ENCODE peak calls at places on chromosomes 7 and 10, in four cellular contexts. Z is HFFc6, B is osteoblast, R is right atrium auricular region. I is an unnamed sample.

GRCh38 chr10:124248646-124249045 is 155.2 kb upstream of the CHST15 start:
- DNase-seq in R (no peak), B (no peak), Z (no peak), I (no peak)

GRCh38 chr7:92802398-92802797 is 34.0 kb downstream of the CDK6 start:
- DNase-seq in Z (no peak), B (no peak), R (no peak), I (no peak)

GRCh38 chr10:21849624-21850023 is 153.9 kb downstream of the DNAJC1 start:
- DNase-seq in R (no peak), B (no peak), Z (no peak), I (no peak)

GRCh38 chr10:90317172-90317571 is 540.7 kb downstream of the HTR7 start:
- DNase-seq in Z (no peak), B (no peak), R (no peak), I (no peak)

GRCh38 chr7:134121632-134122139 is 5.5 kb upstream of the LRGUK start:
- DNase-seq in Z (no peak), B (no peak), R (no peak), I (no peak)

GRCh38 chr10:15704581-15704968 is 15.1 kb downstream of the ITGA8 start:
- DNase-seq in R (no peak), B (no peak), Z (no peak), I (no peak)

GRCh38 chr10:70775679-70776454 is 9.3 kb downstream of the TBATA start:
- DNase-seq in R (peak; percentile 30), B (peak; percentile 86), Z (no peak), I (no peak)

GRCh38 chr10:74111799-74112198 is 38.8 kb downstream of the AP3M1 start:
- DNase-seq in R (no peak), Z (no peak), B (no peak), I (no peak)

GRCh38 chr7:137538361-137538762 is 194.8 kb upstream of the PTN start:
- DNase-seq in Z (peak; percentile 71), R (no peak), B (peak; percentile 49), I (no peak)

DNA sequence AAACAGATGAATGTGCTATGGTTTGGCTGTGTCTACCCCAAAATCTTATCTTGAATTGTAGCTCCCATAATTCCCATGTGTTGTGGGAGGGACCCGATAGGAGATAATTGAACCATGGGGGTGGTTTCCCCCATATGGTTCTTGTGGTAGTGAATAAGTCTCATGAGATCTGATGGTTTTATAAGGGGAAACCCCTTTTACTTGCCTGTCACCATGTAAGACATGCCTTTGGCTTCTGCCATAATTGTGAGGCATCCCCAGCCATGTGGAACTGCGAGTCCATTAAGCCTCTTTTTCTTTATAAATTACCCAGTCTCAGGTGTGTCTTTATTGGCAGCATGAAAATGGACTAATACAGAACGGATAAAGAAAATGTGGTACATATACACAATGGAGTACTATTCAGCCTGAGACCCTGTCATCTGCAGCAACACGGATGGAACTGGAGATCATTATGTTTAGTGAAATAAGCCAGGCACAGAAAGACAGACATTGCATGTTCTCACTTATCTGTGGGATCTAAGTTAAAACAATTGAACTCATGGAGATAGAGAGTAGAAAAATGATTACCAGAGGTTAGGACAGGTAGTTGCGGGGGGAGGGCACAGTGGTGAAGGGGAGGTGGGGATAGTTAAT is 587.6 kb upstream of the NRP1 start:
- DNase-seq in R (no peak), Z (no peak), B (no peak), I (no peak)
- TF ChIP-seq CTCF in R (no peak), Z (no peak), B (no peak), I (no peak)

GRCh38 chr10:82254237-82254636 is 379.2 kb downstream of the NRG3 start:
- DNase-seq in R (no peak), Z (no peak), B (no peak), I (no peak)

GRCh38 chr10:82252081-82252480 is 377.1 kb downstream of the NRG3 start:
- DNase-seq in R (no peak), Z (no peak), B (no peak), I (no peak)

GRCh38 chr10:82251222-82251977 is 376.4 kb downstream of the NRG3 start:
- DNase-seq in Z (no peak), B (peak; percentile 22), R (no peak), I (no peak)

GRCh38 chr10:82256275-82256674 is 381.3 kb downstream of the NRG3 start:
- DNase-seq in R (no peak), Z (no peak), B (no peak), I (no peak)
- TF ChIP-seq CTCF in R (no peak), Z (no peak), B (no peak), I (no peak)

DNA sequence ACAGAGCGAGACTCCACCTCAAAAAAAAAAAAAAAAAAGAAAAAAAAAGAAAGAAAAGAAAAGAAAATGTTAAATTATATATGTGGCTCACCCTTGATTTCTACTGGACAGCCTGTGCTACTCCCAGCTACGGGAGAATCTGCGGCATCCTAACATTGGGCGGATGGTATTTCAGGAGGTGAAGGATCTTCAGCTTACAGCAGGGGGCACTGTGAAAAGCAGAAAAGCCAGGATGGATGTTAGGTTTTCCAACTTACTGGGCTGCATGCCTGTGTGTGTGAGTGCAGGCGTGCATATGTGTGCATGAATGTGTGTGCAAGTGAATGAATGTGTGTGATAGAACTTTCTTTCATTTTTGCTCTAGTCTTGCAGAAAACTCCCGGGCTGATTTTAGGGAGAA is 1066.5 kb downstream of the TYW1 start:
- DNase-seq in B (no peak), Z (no peak), R (no peak), I (no peak)
- TF ChIP-seq CTCF in B (peak; percentile 24), Z (peak; percentile 28), R (peak; percentile 49), I (no peak)

DNA sequence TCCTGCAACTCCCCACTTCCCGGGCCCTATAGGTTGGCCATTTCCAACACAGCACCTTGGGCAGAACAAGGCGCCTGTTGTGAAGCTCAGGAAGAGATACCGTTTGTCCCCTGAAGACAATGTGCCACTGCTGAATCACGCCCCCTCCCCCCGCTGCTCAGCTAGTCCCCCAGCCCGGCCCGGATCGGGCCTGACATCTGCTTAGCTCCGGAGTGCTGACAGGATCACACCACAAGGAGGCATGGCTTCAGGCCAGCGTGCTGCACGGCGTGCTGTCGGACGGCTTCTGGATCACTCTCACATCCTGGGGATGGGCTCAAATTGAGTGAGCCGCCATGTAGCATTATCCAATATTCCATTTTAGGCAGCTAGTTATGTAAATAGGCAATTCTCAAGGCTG is 62.1 kb upstream of the EFCAB10 start:
- DNase-seq in B (no peak), Z (no peak), R (no peak), I (no peak)
- TF ChIP-seq CTCF in B (no peak), Z (no peak), R (no peak), I (no peak)

DNA sequence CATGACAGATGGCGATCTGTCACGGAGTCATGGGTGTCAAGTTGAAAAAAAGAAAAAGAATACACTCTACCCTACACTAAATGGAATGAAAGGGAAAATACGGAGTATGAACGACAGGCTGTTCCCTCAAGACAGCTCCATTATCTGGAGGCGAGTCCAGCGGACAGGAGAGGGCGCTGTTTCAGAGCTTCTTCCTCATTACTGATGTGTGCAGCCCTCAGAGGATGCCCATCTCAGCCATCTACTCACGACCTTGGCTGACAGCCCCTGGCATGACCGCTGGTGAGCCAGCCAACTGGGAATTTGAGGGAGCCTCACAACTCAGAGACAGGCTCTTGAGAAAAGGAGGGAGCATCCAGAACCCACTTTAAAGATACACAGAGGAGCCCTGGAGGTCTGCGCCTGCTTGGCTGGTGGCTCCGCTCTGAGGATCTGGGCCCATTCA is 49.6 kb upstream of the SMNDC1 start:
- DNase-seq in R (peak; percentile 81), Z (peak; percentile 87), B (peak; percentile 92), I (peak; percentile 60)
- TF ChIP-seq CTCF in R (peak; percentile 78), Z (peak; percentile 91), B (peak; percentile 98), I (no peak)

GRCh38 chr10:129971381-129972144 is 7.5 kb upstream of the EBF3 start:
- DNase-seq in B (peak; percentile 100), R (no peak), Z (no peak), I (no peak)
- TF ChIP-seq CTCF in B (peak; percentile 22), R (peak; percentile 65), Z (peak; percentile 40), I (no peak)

DNA sequence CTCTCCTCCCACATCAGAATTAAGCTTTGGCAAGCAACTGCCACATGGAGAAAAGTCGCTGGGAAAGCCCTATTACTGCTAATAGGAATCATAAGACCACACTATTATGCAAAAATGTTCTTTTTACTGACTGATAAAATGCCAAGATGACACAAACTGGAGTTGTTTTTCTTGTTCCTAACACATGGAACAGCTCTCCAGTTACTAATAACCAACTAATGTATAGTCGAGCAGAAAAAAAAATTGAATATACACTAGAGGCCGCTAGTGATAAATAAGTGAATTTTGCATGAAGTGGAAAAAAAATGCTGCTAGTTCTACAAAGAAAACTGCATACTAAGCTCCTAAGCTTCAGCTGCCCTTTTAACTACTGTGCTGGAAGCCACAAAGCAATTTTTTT is 165.6 kb downstream of the TPK1 start:
- DNase-seq in Z (no peak), B (no peak), R (no peak), I (no peak)
- TF ChIP-seq CTCF in Z (no peak), B (peak; percentile 25), R (peak; percentile 25), I (no peak)

GRCh38 chr10:43683451-43684197 is 34.9 kb upstream of the ZNF32 start:
- DNase-seq in Z (no peak), R (no peak), B (no peak), I (no peak)
- TF ChIP-seq CTCF in Z (peak; percentile 72), R (peak; percentile 50), B (peak; percentile 48), I (no peak)